ENCODE peak calls at places on chromosome 5, in eight cellular contexts. V, E, K, Z, P, L, B and D are unnamed samples. For H3K36me3 and H3K9me3, the result is how much of the 10 kb centered on the place peaks cover.

GRCh38 chr5:73748510-73749410 is 122.8 kb downstream of the ARHGEF28 start:
- DNase-seq in V (no peak), P (peak), Z (peak), E (no peak), B (no peak), K (no peak), L (no peak), D (peak)

GRCh38 chr5:119329701-119330100 is 26.1 kb upstream of the TNFAIP8 start:
- DNase-seq in B (no peak), E (no peak), K (no peak), L (peak), V (peak), P (no peak), Z (no peak), D (no peak)

GRCh38 chr5:77305222-77305846 is 94.9 kb downstream of the PDE8B start:
- DNase-seq in B (no peak), P (no peak), E (no peak), Z (no peak), L (no peak), K (no peak), V (no peak), D (no peak)

GRCh38 chr5:132446621-132447020 is 44.0 kb downstream of the IRF1 start:
- DNase-seq in E (no peak), V (no peak), Z (peak), B (no peak), P (peak), L (no peak), K (peak), D (peak)

GRCh38 chr5:103424453-103425205 is 138.0 kb downstream of the NUDT12 start:
- DNase-seq in V (no peak), Z (peak), P (no peak), B (no peak), K (no peak), E (no peak), L (no peak), D (no peak)

GRCh38 chr5:16455670-16456069 is 9.9 kb downstream of the ZNF622 start:
- DNase-seq in Z (no peak), V (no peak), L (no peak), K (no peak), P (no peak), B (no peak), E (no peak), D (no peak)

GRCh38 chr5:73201547-73202513 is 28.8 kb downstream of the TMEM174 start:
- DNase-seq in K (peak), L (peak), E (peak), P (peak), V (peak), B (peak), Z (peak), D (peak)

GRCh38 chr5:150113047-150113744 is 26.8 kb upstream of the CSF1R start:
- DNase-seq in B (peak), L (peak), Z (peak), V (peak), E (no peak), K (no peak), P (peak), D (peak)

GRCh38 chr5:133316346-133317343 is 264.8 kb downstream of the HSPA4 start:
- DNase-seq in L (no peak), E (peak), K (no peak), B (peak), P (no peak), Z (no peak), V (peak), D (peak)

GRCh38 chr5:114314061-114314460 is 47.8 kb upstream of the KCNN2 start:
- DNase-seq in K (no peak), L (no peak), Z (no peak), V (no peak), E (no peak), B (no peak), P (no peak), D (no peak)

GRCh38 chr5:177458122-177458681 is 11.6 kb downstream of the PRR7 start:
- DNase-seq in L (no peak), B (no peak), V (peak), E (no peak), K (no peak), P (no peak), Z (no peak), D (no peak)
- H3K36me3 ChIP-seq in L (under half), B (under half), V (half or more), E (under half), K (under half), P (under half), Z (under half), D (half or more)

GRCh38 chr5:78813286-78813685 is 164.7 kb upstream of the LHFPL2 start:
- DNase-seq in L (peak), P (no peak), E (no peak), K (no peak), Z (no peak), B (peak), V (no peak), D (no peak)

GRCh38 chr5:78808818-78809217 is 160.2 kb upstream of the LHFPL2 start:
- DNase-seq in Z (no peak), V (no peak), P (no peak), B (no peak), K (no peak), E (no peak), L (no peak), D (no peak)

GRCh38 chr5:78809444-78809843 is 160.9 kb upstream of the LHFPL2 start:
- DNase-seq in Z (no peak), L (no peak), B (no peak), P (no peak), V (no peak), E (no peak), K (no peak), D (no peak)

GRCh38 chr5:78810098-78810497 is 161.5 kb upstream of the LHFPL2 start:
- DNase-seq in V (no peak), P (no peak), L (no peak), Z (no peak), B (no peak), E (no peak), K (no peak), D (no peak)

DNA sequence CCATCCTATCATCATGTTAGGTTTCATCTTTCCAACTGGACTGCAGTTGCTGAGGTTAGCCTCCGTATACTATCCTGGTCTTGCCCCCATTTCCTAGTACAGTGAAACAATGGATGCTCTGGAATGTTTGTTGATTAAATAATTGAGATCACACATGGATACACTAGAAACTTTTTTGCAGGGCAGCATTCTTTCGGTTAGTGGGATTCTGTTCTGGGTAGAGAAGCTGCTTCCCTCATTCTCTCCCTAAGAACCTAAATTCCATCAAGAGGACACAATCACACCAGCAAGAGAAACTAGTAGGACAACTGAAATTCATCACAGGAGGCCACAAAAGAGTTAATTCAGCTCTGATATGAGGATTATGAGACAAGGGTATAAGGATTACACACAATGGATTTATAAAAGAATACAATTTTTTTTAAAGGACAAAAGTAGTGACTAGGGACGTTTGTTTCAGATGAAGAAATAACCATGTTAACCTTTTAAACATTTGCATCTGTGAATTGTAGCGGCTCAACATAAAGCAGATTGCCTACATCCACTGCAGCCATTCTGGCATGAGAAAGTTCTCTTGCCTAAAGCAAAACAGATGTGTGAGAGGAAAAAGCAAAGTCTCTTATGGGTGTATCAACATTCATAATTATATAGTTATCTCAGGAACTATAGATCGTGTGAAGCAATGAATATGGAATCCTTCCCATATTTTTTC is 162.7 kb upstream of the LHFPL2 start:
- DNase-seq in B (no peak), L (no peak), K (no peak), V (no peak), E (no peak), Z (no peak), P (no peak), D (no peak)
- H3K9me3 ChIP-seq in B (under half), L (under half), K (under half), V (under half), E (under half), Z (under half), P (under half), D (under half)

DNA sequence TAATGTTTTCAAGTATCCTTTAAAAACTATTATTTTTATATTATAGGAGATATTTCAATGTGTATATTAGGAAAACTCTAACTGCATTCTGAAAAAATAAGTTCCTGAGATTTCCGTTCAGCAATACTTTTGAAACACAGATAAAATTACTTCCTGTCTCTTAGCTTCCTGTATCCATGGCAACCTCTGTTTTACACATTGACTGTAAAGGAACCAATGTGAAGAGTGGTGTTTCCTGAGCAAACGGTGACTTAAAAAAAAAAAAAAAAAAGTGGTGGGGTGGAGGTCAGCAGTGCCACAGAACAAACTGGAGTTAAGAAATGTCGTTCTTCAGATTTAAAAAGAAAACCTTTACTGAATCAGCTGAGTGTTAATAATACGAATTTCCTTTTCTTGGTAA is at the start of gene LRRC70:
- DNase-seq in K (no peak), B (no peak), L (no peak), Z (peak), V (no peak), E (no peak), P (no peak), D (no peak)
- H3K4me3 ChIP-seq in K (no peak), B (no peak), L (no peak), Z (no peak), V (no peak), E (no peak), P (no peak), D (no peak)

GRCh38 chr5:138188632-138189031 is 9.7 kb downstream of the KIF20A start:
- DNase-seq in L (no peak), Z (no peak), V (no peak), E (no peak), P (no peak), K (no peak), B (no peak), D (no peak)
- H3K36me3 ChIP-seq in L (half or more), Z (half or more), V (half or more), E (under half), P (under half), K (under half), B (half or more), D (half or more)

GRCh38 chr5:6361101-6361500 is 17.2 kb downstream of the MED10 start:
- DNase-seq in B (no peak), K (no peak), P (no peak), E (no peak), V (peak), Z (no peak), L (no peak), D (no peak)

GRCh38 chr5:6356578-6357164 is 21.7 kb downstream of the MED10 start:
- DNase-seq in V (peak), K (no peak), E (no peak), Z (no peak), B (no peak), P (no peak), L (no peak), D (no peak)

GRCh38 chr5:6358434-6358820 is 19.9 kb downstream of the MED10 start:
- DNase-seq in E (no peak), B (no peak), K (no peak), P (no peak), Z (no peak), V (peak), L (no peak), D (no peak)

GRCh38 chr5:6359941-6360683 is 18.2 kb downstream of the MED10 start:
- DNase-seq in Z (no peak), P (no peak), V (peak), E (peak), B (peak), K (no peak), L (no peak), D (no peak)

GRCh38 chr5:6359534-6359933 is 18.8 kb downstream of the MED10 start:
- DNase-seq in E (no peak), Z (no peak), L (no peak), V (no peak), K (no peak), B (no peak), P (no peak), D (no peak)
- H3K9me3 ChIP-seq in E (under half), Z (under half), L (under half), V (under half), K (under half), B (under half), P (under half), D (under half)

DNA sequence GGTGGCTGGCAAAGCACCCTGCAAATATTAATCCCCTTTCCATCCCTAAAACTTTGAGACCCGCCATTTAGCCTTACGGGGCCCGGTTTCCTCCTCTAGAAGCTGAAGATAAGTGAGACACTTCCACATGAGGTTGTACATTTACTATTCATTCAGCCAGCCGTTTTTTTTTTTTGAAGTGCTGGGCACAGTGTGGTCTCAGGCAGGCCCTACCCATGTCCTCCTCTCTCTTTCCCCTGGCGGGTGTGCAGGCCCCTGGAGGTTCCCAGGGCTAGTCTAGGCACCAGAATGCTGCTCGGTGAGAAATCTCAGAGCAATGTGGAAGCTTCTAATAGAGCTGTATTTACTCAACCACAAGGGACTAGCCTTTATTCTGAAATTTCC is 107.4 kb upstream of the LARP1 start:
- DNase-seq in K (no peak), V (no peak), Z (no peak), P (no peak), E (no peak), L (no peak), B (no peak), D (no peak)
- H3K4me3 ChIP-seq in K (peak), V (no peak), Z (no peak), P (no peak), E (peak), L (no peak), B (peak), D (no peak)

GRCh38 chr5:179854356-179854755 is 4.3 kb downstream of the MRNIP start:
- DNase-seq in E (no peak), L (no peak), P (no peak), Z (no peak), B (no peak), K (no peak), V (no peak), D (no peak)
- H3K36me3 ChIP-seq in E (under half), L (under half), P (under half), Z (under half), B (under half), K (under half), V (under half), D (under half)

GRCh38 chr5:33857037-33857436 is 34.8 kb downstream of the ADAMTS12 start:
- DNase-seq in K (no peak), P (no peak), L (no peak), B (no peak), V (no peak), Z (no peak), E (no peak), D (no peak)
- H3K9me3 ChIP-seq in K (under half), P (under half), L (under half), B (under half), V (under half), Z (under half), E (under half), D (under half)

DNA sequence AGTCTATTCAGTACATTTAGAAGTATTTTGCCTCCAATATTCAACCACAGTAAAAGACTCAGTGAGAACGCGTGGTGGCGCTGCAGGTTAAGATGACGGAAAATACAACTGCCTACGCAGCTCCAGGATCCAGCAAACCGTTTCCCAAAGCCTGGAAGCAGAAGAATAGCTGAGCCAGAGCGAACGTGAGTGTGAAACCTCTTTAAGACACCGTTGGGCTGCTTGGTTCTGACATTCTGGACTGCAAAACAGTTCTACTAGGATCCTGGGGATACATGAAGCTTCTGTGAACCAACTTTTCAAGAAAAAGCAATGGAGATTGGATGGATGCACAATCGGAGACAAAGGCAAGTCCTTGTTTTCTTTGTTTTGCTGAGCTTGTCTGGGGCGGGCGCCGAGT is at the start of gene PCDHB16:
- DNase-seq in K (no peak), L (peak), P (peak), B (no peak), V (peak), E (peak), Z (peak), D (peak)
- H3K4me3 ChIP-seq in K (peak), L (no peak), P (peak), B (no peak), V (peak), E (no peak), Z (no peak), D (peak)